ENCODE peak calls at places on chromosomes 2 and 18, in four cellular contexts. A is body of pancreas, Z is heart right ventricle, Y is upper lobe of right lung. O is an unnamed sample.

GRCh38 chr2:117949800-117950199 is 64.1 kb downstream of the CCDC93 start:
- DNase-seq in Z (no peak), Y (no peak), A (no peak), O (no peak)

GRCh38 chr2:109129921-109130725 is 1.1 kb downstream of the SH3RF3 start:
- DNase-seq in Y (no peak), A (no peak), Z (peak; percentile 13), O (no peak)

GRCh38 chr2:8567469-8568108 is 114.3 kb upstream of the ID2 start:
- DNase-seq in Z (no peak), A (no peak), Y (no peak), O (no peak)

GRCh38 chr2:222179592-222179991 is 119.2 kb downstream of the PAX3 start:
- DNase-seq in Y (no peak), A (no peak), Z (no peak), O (no peak)

GRCh38 chr2:175805442-175806114 is 196.5 kb downstream of the LNPK start:
- DNase-seq in A (no peak), Y (no peak), Z (no peak), O (no peak)

GRCh38 chr2:17470855-17471641 is 47.2 kb downstream of the RAD51AP2 start:
- DNase-seq in Z (no peak), Y (no peak), A (no peak), O (no peak)

GRCh38 chr2:13537771-13538349 is 821.1 kb downstream of the TRIB2 start:
- DNase-seq in Y (no peak), Z (no peak), A (peak; percentile 65), O (no peak)

GRCh38 chr2:144471316-144472045 is 48.4 kb downstream of the ZEB2 start:
- DNase-seq in Z (no peak), A (no peak), Y (no peak), O (no peak)

GRCh38 chr18:25351280-25351772 is 640 bp downstream of the ZNF521 start:
- DNase-seq in A (no peak), Y (no peak), Z (peak; percentile 18), O (no peak)

GRCh38 chr2:201237486-201238241 is 22.7 kb upstream of the CASP8 start:
- DNase-seq in Z (no peak), A (no peak), Y (no peak), O (no peak)

GRCh38 chr18:48968412-48969215 is 17.8 kb upstream of the SMAD7 start:
- DNase-seq in A (no peak), Z (no peak), Y (no peak), O (no peak)
- H3K4me3 ChIP-seq in A (no peak overlapping the region), Z (no peak overlapping the region), Y (no peak overlapping the region), O (no peak overlapping the region)

DNA sequence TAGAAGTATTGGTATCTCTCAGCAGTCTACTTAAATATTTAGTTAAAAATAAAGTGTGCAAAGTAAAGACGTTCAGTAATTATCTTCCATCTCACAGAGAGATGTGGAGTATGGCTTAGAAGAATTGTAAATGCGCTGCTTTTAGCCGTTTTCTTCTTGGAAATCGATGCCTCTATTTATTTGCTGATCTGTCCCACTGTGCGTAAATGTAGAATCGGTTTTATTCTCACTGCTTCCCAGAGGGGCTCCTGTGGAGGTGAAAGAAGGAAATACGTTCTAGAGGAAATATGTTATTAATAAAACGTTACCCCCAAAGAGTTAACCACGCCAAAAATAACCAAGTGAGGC is 1.9 kb downstream of the NPAS2 start:
- DNase-seq in Y (no peak), A (no peak), Z (no peak), O (no peak)
- H3K4me1 ChIP-seq in Y (peaks cover 9% of the 10 kb centered on the region), A (peaks cover 60% of the 10 kb centered on the region), Z (peaks cover 77% of the 10 kb centered on the region), O (peaks cover 87% of the 10 kb centered on the region)

DNA sequence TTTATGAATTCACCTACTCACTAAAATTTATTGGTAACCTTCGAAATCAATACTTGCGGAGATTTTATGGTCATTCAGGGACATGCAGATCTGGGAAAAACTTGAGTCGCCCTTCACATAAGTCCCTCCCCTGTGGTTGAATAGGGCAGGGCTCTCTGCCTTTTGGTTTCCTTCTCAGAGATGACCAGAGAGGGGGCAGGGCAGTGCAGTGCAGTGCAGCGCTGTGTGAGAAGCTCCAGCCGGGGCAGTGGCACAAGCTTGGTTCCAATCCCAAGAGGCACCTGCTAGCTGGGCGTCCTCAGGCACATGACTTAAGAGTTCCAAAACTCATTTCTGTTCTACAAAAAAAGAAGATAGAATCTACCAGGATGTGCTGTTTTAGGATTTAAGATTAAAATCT is 274.4 kb upstream of the RAB6C start:
- DNase-seq in A (no peak), Z (no peak), Y (no peak), O (no peak)
- H3K27ac ChIP-seq in A (no peak overlapping the region), Z (no peak overlapping the region), Y (no peak overlapping the region), O (no peak overlapping the region)

GRCh38 chr18:12254820-12255511 is 805 bp downstream of the CIDEA start:
- DNase-seq in Z (no peak), Y (no peak), A (no peak), O (no peak)
- H3K4me3 ChIP-seq in Z (no peak overlapping the region), Y (no peak overlapping the region), A (no peak overlapping the region), O (peak overlapping the region; percentile 63)

GRCh38 chr2:45834372-45834771 is 182.9 kb downstream of the PRKCE start:
- DNase-seq in Z (no peak), Y (no peak), A (no peak), O (no peak)

GRCh38 chr2:45833301-45833967 is 182.0 kb downstream of the PRKCE start:
- DNase-seq in Y (no peak), Z (no peak), A (no peak), O (no peak)

GRCh38 chr2:45834858-45835257 is 183.4 kb downstream of the PRKCE start:
- DNase-seq in Z (no peak), Y (no peak), A (no peak), O (no peak)

GRCh38 chr2:45836316-45836715 is 184.8 kb downstream of the PRKCE start:
- DNase-seq in Y (no peak), A (no peak), Z (no peak), O (no peak)

DNA sequence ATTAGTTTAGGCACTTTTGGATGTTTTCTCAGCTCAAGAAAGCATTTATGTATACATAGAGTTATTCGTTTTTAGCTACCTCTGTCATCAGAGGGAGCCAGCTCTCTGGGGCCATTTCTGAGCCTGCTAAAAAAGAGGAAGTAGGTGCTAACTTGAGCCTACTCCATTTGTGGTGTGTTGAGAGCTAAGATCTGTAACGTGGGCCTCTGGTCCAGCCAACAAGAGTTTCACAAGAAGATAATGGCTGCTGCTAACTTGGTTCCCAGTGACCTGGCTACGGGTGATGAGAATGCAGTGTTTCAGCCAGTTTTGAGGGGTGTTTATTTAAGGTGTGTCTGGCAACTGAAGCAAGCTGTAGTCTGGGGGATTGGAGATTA is 182.5 kb downstream of the PRKCE start:
- DNase-seq in A (no peak), Y (no peak), Z (no peak), O (no peak)
- H3K4me1 ChIP-seq in A (no peaks in the 10 kb centered on the region), Y (peaks cover 7% of the 10 kb centered on the region), Z (peaks cover 5% of the 10 kb centered on the region), O (peaks cover 2% of the 10 kb centered on the region)

O was measured in left ventricle myocardium inferior.